ENCODE peak calls at places on chromosomes 5 and 9, in ten cellular contexts. E is adipocyte; V is IMR-90; J is CD4-positive, alpha-beta memory T cell; O is SJSA1; X is adrenal gland; N is spleen; L is A549; D is T-helper 17 cell; F is effector memory CD4-positive, alpha-beta T cell. R is an unnamed sample.

GRCh38 chr9:35716236-35716635 is 15.8 kb downstream of the TLN1 start:
- DNase-seq in D (no peak), J (no peak), V (no peak), L (peak; percentile 37), F (no peak), N (no peak), E (no peak), O (no peak), X (no peak), R (no peak)

GRCh38 chr9:136323420-136323819 is 3.9 kb upstream of the GPSM1 start:
- DNase-seq in N (no peak), V (no peak), L (no peak), F (no peak), J (no peak), D (no peak), E (no peak), X (no peak), O (no peak), R (no peak)

GRCh38 chr5:38695021-38695961 is 138.8 kb upstream of the LIFR start:
- DNase-seq in F (no peak), O (no peak), X (no peak), L (no peak), N (no peak), J (no peak), E (no peak), D (no peak), V (no peak), R (no peak)

GRCh38 chr9:115593587-115594091 is 475.7 kb upstream of the TNC start:
- DNase-seq in L (peak; percentile 61), D (no peak), O (peak; percentile 74), J (no peak), E (peak; percentile 86), V (peak; percentile 78), X (peak; percentile 9), N (no peak), F (no peak), R (peak; percentile 18)

GRCh38 chr5:74903165-74903787 is 37.1 kb upstream of the FAM169A start:
- DNase-seq in L (peak; percentile 57), V (no peak), D (peak; percentile 14), N (no peak), O (no peak), J (peak; percentile 13), X (peak; percentile 19), E (no peak), F (peak; percentile 3), R (peak; percentile 13)

GRCh38 chr5:107501965-107502691 is 168.6 kb downstream of the EFNA5 start:
- DNase-seq in E (no peak), V (peak; percentile 68), O (peak; percentile 20), X (no peak), D (no peak), L (no peak), N (no peak), J (no peak), F (no peak), R (no peak)

GRCh38 chr5:179724163-179724562 is 8.5 kb upstream of the MAML1 start:
- DNase-seq in N (no peak), V (no peak), J (no peak), O (no peak), L (no peak), X (no peak), E (no peak), F (no peak), D (no peak), R (no peak)

GRCh38 chr5:140565780-140566095 is 1.1 kb downstream of the SLC35A4 start:
- DNase-seq in E (peak; percentile 37), X (no peak), F (no peak), D (no peak), N (no peak), J (no peak), L (no peak), V (no peak), O (no peak), R (no peak)

GRCh38 chr5:5688194-5688924 is 265.9 kb downstream of the ICE1 start:
- DNase-seq in N (no peak), V (no peak), O (no peak), L (no peak), E (no peak), D (no peak), F (no peak), J (no peak), X (peak; percentile 23), R (peak; percentile 51)

GRCh38 chr9:2939368-2939767 is 95.5 kb upstream of the PUM3 start:
- DNase-seq in D (no peak), F (no peak), J (no peak), V (no peak), X (no peak), O (no peak), L (no peak), E (no peak), N (no peak), R (no peak)

GRCh38 chr9:83596899-83597504 is 25.9 kb upstream of the IDNK start:
- DNase-seq in F (peak; percentile 4), D (peak; percentile 20), J (no peak), N (no peak), E (peak; percentile 53), O (peak; percentile 31), V (no peak), X (peak; percentile 49), L (peak; percentile 27), R (no peak)

GRCh38 chr5:9534881-9535517 is 10.9 kb downstream of the SEMA5A start:
- DNase-seq in L (no peak), F (no peak), O (no peak), E (no peak), N (no peak), V (no peak), X (no peak), D (no peak), J (no peak), R (peak; percentile 33)

GRCh38 chr5:132130918-132131715 is 57.5 kb downstream of the CSF2 start:
- DNase-seq in L (no peak), V (no peak), O (no peak), N (no peak), F (no peak), E (no peak), J (no peak), X (no peak), D (no peak), R (no peak)
- H3K9me3 ChIP-seq in L (peaks cover 17% of the 10 kb centered on the region), V (peaks cover 13% of the 10 kb centered on the region), O (peaks cover 4% of the 10 kb centered on the region), N (no peaks in the 10 kb centered on the region), F (no peaks in the 10 kb centered on the region), E (peaks cover 45% of the 10 kb centered on the region), J (no peaks in the 10 kb centered on the region), X (no peaks in the 10 kb centered on the region), D (no peaks in the 10 kb centered on the region), R (no peaks in the 10 kb centered on the region)

DNA sequence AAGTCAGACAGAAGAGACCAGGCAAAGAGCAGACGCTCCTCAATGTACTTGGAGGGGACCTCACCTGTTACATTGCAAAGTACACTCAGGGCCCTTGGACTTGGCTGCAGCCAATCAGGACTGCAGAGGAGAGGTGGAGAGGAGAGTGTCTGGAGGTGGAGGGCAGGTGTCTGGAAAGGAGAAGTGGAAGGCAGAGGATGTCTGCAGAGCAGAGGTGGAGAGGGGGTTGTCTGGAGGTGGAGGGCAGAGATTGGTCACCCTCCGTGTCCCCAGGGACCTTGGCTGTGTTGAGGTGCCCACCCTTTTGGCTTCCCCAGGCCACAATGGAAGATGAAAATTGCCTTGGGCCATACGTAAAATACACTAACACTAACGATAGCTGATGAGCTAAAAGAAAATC is 241.3 kb upstream of the IRX2 start:
- DNase-seq in O (no peak), E (no peak), D (no peak), N (no peak), V (no peak), J (no peak), X (no peak), L (no peak), F (no peak), R (no peak)
- H3K9me3 ChIP-seq in O (peaks cover 23% of the 10 kb centered on the region), E (no peaks in the 10 kb centered on the region), D (no peaks in the 10 kb centered on the region), N (no peaks in the 10 kb centered on the region), V (peaks cover 26% of the 10 kb centered on the region), J (no peaks in the 10 kb centered on the region), X (no peaks in the 10 kb centered on the region), L (no peaks in the 10 kb centered on the region), F (no peaks in the 10 kb centered on the region), R (no peaks in the 10 kb centered on the region)

DNA sequence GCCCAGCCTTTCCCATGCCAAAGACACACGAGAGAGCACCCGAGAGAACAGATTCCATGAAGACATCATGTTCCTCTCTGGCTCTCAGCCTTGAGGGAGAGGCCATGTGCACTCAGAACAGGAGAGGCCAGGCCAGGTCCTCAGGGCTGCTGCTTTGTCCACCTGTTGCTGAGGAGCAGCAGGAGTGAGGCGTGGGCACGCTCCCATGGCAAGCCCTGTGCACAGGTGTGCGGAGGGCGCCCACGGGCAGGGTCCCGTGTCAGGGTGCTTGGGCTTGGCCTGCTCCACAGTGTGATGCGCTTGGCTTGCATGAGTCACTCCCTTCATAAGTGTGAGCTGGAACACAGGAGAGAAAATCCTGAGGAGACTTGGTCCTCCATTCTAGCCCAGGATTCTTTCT is 27.4 kb downstream of the ZNF354A start:
- DNase-seq in L (no peak), N (no peak), J (no peak), X (no peak), O (no peak), F (no peak), E (no peak), V (no peak), D (no peak), R (no peak)
- H3K9me3 ChIP-seq in L (peaks cover 39% of the 10 kb centered on the region), N (peaks cover 36% of the 10 kb centered on the region), J (peaks cover 9% of the 10 kb centered on the region), X (no peaks in the 10 kb centered on the region), O (peaks cover 43% of the 10 kb centered on the region), F (peaks cover 27% of the 10 kb centered on the region), E (peaks cover 53% of the 10 kb centered on the region), V (peaks cover 35% of the 10 kb centered on the region), D (peaks cover 3% of the 10 kb centered on the region), R (peaks cover 4% of the 10 kb centered on the region)

GRCh38 chr5:150016537-150016936 is 16.0 kb downstream of the HMGXB3 start:
- DNase-seq in N (no peak), L (no peak), V (no peak), D (no peak), O (no peak), X (no peak), F (no peak), J (no peak), E (no peak), R (no peak)

GRCh38 chr5:150017606-150018005 is 17.1 kb downstream of the HMGXB3 start:
- DNase-seq in F (no peak), E (no peak), N (no peak), X (no peak), J (no peak), O (no peak), L (peak; percentile 12), V (peak; percentile 66), D (no peak), R (no peak)

GRCh38 chr5:150014456-150014855 is 13.9 kb downstream of the HMGXB3 start:
- DNase-seq in V (no peak), X (no peak), N (no peak), O (no peak), D (no peak), L (no peak), F (no peak), J (no peak), E (no peak), R (no peak)

GRCh38 chr5:150015415-150015814 is 14.9 kb downstream of the HMGXB3 start:
- DNase-seq in N (no peak), O (no peak), V (no peak), E (no peak), X (no peak), L (no peak), D (no peak), F (no peak), J (no peak), R (no peak)

DNA sequence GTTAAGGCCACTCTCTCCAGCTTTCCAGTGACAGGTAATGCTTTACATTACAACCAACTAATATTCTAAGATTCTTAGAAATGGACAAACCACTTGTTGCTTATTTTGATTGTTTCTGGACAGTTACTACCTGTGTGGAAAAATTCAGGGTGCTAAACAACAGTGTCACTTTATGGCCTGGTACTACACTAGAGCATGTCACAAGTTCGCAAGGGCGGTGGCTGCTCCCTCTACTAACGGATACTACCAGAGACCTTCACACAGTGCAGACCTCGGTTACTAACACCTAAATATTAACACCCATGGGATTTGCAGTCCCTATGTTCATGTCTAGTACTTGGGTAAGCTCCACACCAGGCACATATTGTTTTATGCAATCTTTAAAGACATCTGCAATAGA is 13.4 kb downstream of the HMGXB3 start:
- DNase-seq in D (no peak), E (no peak), L (no peak), J (no peak), O (no peak), V (no peak), X (no peak), N (no peak), F (no peak), R (no peak)
- H3K9me3 ChIP-seq in D (peaks cover 3% of the 10 kb centered on the region), E (peaks cover 14% of the 10 kb centered on the region), L (peaks cover 18% of the 10 kb centered on the region), J (no peaks in the 10 kb centered on the region), O (peaks cover 12% of the 10 kb centered on the region), V (peaks cover 13% of the 10 kb centered on the region), X (no peaks in the 10 kb centered on the region), N (no peaks in the 10 kb centered on the region), F (no peaks in the 10 kb centered on the region), R (no peaks in the 10 kb centered on the region)